ENCODE peak calls at places on chromosomes 16 and 17, in six cellular contexts. H is PC-9, L is nephron progenitor cell, F is T-helper 2 cell, Y is Calu3, U is colonic mucosa. D is an unnamed sample.

GRCh38 chr16:54034684-54035083 is 251.9 kb downstream of the IRX3 start:
- DNase-seq in H (no peak), L (no peak), F (no peak), Y (no peak), U (no peak), D (no peak)

GRCh38 chr17:58837699-58838098 is 82.0 kb downstream of the PPM1E start:
- DNase-seq in H (no peak), L (no peak), F (no peak), Y (no peak), U (no peak), D (no peak)

GRCh38 chr17:2266045-2266864 is 37.3 kb downstream of the SMG6 start:
- DNase-seq in H (no peak), L (no peak), F (peak; percentile 98), Y (no peak), U (peak; percentile 39), D (peak; percentile 58)

GRCh38 chr16:21626659-21627277 is 25.6 kb downstream of the IGSF6 start:
- DNase-seq in H (peak; percentile 34), L (peak; percentile 12), F (peak; percentile 73), Y (peak; percentile 63), U (no peak), D (no peak)

GRCh38 chr17:78839173-78839761 is 1.3 kb downstream of the USP36 start:
- DNase-seq in H (no peak), L (no peak), F (peak; percentile 71), Y (no peak), U (no peak), D (no peak)

GRCh38 chr17:27559996-27560481 is 70.9 kb upstream of the LGALS9 start:
- DNase-seq in H (no peak), L (no peak), F (no peak), Y (peak; percentile 48), U (peak; percentile 66), D (no peak)

GRCh38 chr17:39818282-39819000 is 45.7 kb downstream of the IKZF3 start:
- DNase-seq in H (no peak), L (no peak), F (peak; percentile 83), Y (no peak), U (no peak), D (no peak)

GRCh38 chr17:1511756-1512321 is 4.6 kb downstream of the INPP5K start:
- DNase-seq in H (no peak), L (no peak), F (no peak), Y (no peak), U (peak; percentile 75), D (no peak)

GRCh38 chr16:23408242-23409201 is 44.5 kb downstream of the COG7 start:
- DNase-seq in H (no peak), L (no peak), F (peak; percentile 22), Y (no peak), U (peak; percentile 70), D (no peak)

GRCh38 chr17:5809580-5810188 is 225.4 kb upstream of the NLRP1 start:
- DNase-seq in H (no peak), L (no peak), F (no peak), Y (no peak), U (no peak), D (no peak)

GRCh38 chr16:85612191-85612800 is 826 bp upstream of the GSE1 start:
- DNase-seq in H (peak; percentile 92), L (peak; percentile 55), F (peak; percentile 16), Y (peak; percentile 89), U (peak; percentile 85), D (no peak)